ENCODE peak calls at places on chromosomes 13 and 19, in seven cellular contexts. P is body of pancreas, F is C1 segment of cervical spinal cord, V is H9, B is M059J, I is fibroblast of the aortic adventitia, H is NCI-H1092 treated with DMSO at 0.1 percent for 48 hours. X is an unnamed sample.

GRCh38 chr13:106561551-106562170 is 6.3 kb downstream of the ARGLU1 start:
- DNase-seq in F (no peak), H (no peak), V (no peak), B (peak; percentile 15), P (no peak), I (peak; percentile 39), X (peak; percentile 39)

GRCh38 chr13:21076265-21076653 is 14.9 kb upstream of the LATS2 start:
- DNase-seq in H (no peak), B (no peak), I (no peak), F (no peak), P (no peak), V (peak; percentile 52), X (no peak)

GRCh38 chr13:110965755-110966134 is 50.9 kb upstream of the ANKRD10 start:
- DNase-seq in B (no peak), V (no peak), H (no peak), P (no peak), F (no peak), I (no peak), X (no peak)

GRCh38 chr13:77918391-77919261 is at the start of gene EDNRB:
- DNase-seq in B (peak; percentile 16), F (peak; percentile 28), I (peak; percentile 41), V (peak; percentile 62), P (peak; percentile 25), H (peak; percentile 51), X (peak; percentile 26)

GRCh38 chr19:55484571-55485438 is at the start of gene NAT14:
- DNase-seq in B (peak; percentile 71), I (peak; percentile 48), V (peak; percentile 91), F (no peak), H (peak; percentile 50), P (peak; percentile 45), X (peak; percentile 70)

GRCh38 chr13:94548382-94549240 is 47.3 kb downstream of the TGDS start:
- DNase-seq in F (peak; percentile 64), H (peak; percentile 95), B (no peak), P (peak; percentile 59), I (peak; percentile 58), V (peak; percentile 81), X (no peak)

GRCh38 chr19:19538077-19538764 is at the start of gene CILP2:
- DNase-seq in B (no peak), H (no peak), P (no peak), V (peak; percentile 84), F (no peak), I (no peak), X (no peak)

GRCh38 chr19:9219489-9219888 is at the start of gene OR7D4:
- DNase-seq in I (no peak), H (no peak), F (no peak), B (no peak), V (no peak), P (no peak), X (no peak)

GRCh38 chr19:42274065-42274682 is 5.1 kb downstream of the CIC start:
- DNase-seq in F (no peak), P (no peak), I (no peak), H (no peak), V (no peak), B (no peak), X (no peak)

GRCh38 chr13:97944396-97945029 is 9.0 kb upstream of the IPO5 start:
- DNase-seq in V (no peak), P (no peak), B (peak; percentile 47), F (no peak), I (peak; percentile 60), H (no peak), X (no peak)

GRCh38 chr13:79779761-79780160 is 298.8 kb downstream of the NDFIP2 start:
- DNase-seq in B (peak; percentile 48), F (no peak), V (no peak), H (no peak), I (peak; percentile 90), P (peak; percentile 13), X (peak; percentile 53)

GRCh38 chr13:35718084-35718483 is 241.6 kb upstream of the MAB21L1 start:
- DNase-seq in V (no peak), P (no peak), B (no peak), I (no peak), H (no peak), F (no peak), X (no peak)

GRCh38 chr19:42246143-42246868 is 3.9 kb upstream of the GSK3A start:
- DNase-seq in V (peak; percentile 74), B (peak; percentile 76), F (peak; percentile 53), H (peak; percentile 34), I (peak; percentile 81), P (peak; percentile 76), X (peak; percentile 72)

GRCh38 chr19:13977803-13978202 is 25.5 kb downstream of the DCAF15 start:
- DNase-seq in H (no peak), F (no peak), P (no peak), B (no peak), I (no peak), V (no peak), X (no peak)

GRCh38 chr19:44371815-44372480 is 15.5 kb upstream of the ZNF112 start:
- DNase-seq in F (no peak), B (no peak), V (no peak), P (no peak), H (no peak), I (no peak), X (no peak)

GRCh38 chr19:42280761-42281174 is 11.7 kb downstream of the CIC start:
- DNase-seq in P (no peak), B (peak; percentile 55), V (no peak), H (no peak), F (peak; percentile 66), I (no peak), X (no peak)

GRCh38 chr19:8308891-8309291 is 733 bp upstream of the CD320 start:
- DNase-seq in P (peak; percentile 1), H (no peak), F (no peak), V (no peak), B (no peak), I (no peak), X (no peak)

GRCh38 chr19:15403151-15403531 is 15.6 kb downstream of the AKAP8L start:
- DNase-seq in H (no peak), V (no peak), P (no peak), I (no peak), F (no peak), B (no peak), X (no peak)

GRCh38 chr19:13198634-13199033 is 48.4 kb downstream of the IER2 start:
- DNase-seq in P (no peak), V (no peak), B (no peak), H (no peak), F (no peak), I (no peak), X (no peak)

GRCh38 chr19:10975374-10976036 is 14.7 kb downstream of the SMARCA4 start:
- DNase-seq in P (peak; percentile 30), V (no peak), I (peak; percentile 88), B (no peak), H (no peak), F (no peak), X (peak; percentile 30)

GRCh38 chr13:77353980-77354379 is 27.1 kb upstream of the MYCBP2 start:
- DNase-seq in I (no peak), H (no peak), B (no peak), F (no peak), P (no peak), V (no peak), X (no peak)

GRCh38 chr19:28289294-28290063 is 923.5 kb downstream of the UQCRFS1 start:
- DNase-seq in V (no peak), B (no peak), P (peak; percentile 62), I (peak; percentile 30), F (peak; percentile 52), H (peak; percentile 89), X (peak; percentile 68)

GRCh38 chr19:50313812-50314536 is 15.2 kb downstream of the KCNC3 start:
- DNase-seq in P (peak; percentile 22), B (no peak), I (no peak), H (no peak), V (peak; percentile 87), F (no peak), X (no peak)

GRCh38 chr13:112054616-112055015 is 12.3 kb upstream of the SOX1 start:
- DNase-seq in P (no peak), H (no peak), I (no peak), V (no peak), F (no peak), B (no peak), X (no peak)

GRCh38 chr19:36072081-36072480 is 17.4 kb downstream of the WDR62 start:
- DNase-seq in F (no peak), I (no peak), B (no peak), P (no peak), H (no peak), V (no peak), X (no peak)

GRCh38 chr19:709965-710714 is 1.4 kb downstream of the PALM start:
- DNase-seq in H (no peak), I (peak; percentile 30), F (peak; percentile 45), V (no peak), B (no peak), P (no peak), X (no peak)

GRCh38 chr13:100436099-100436498 is 152.5 kb downstream of the GGACT start:
- DNase-seq in P (peak; percentile 51), B (no peak), I (no peak), V (no peak), H (no peak), F (no peak), X (no peak)

GRCh38 chr19:2035590-2035991 is 15.5 kb downstream of the MKNK2 start:
- DNase-seq in F (no peak), V (peak; percentile 83), H (no peak), I (no peak), B (no peak), P (no peak), X (no peak)

GRCh38 chr19:2415281-2415972 is 12.0 kb downstream of the TIMM13 start:
- DNase-seq in V (no peak), I (no peak), B (no peak), H (no peak), F (no peak), P (no peak), X (no peak)

GRCh38 chr13:44107357-44108121 is 227.8 kb downstream of the LACC1 start:
- DNase-seq in F (no peak), H (no peak), P (no peak), V (no peak), I (no peak), B (no peak), X (no peak)

GRCh38 chr19:584240-585001 is 5.3 kb upstream of the HCN2 start:
- DNase-seq in I (peak; percentile 20), B (peak; percentile 20), F (no peak), V (peak; percentile 83), P (peak; percentile 25), H (peak; percentile 32), X (peak; percentile 56)

GRCh38 chr13:101155920-101156319 is 260.4 kb downstream of the NALCN start:
- DNase-seq in P (no peak), B (no peak), I (no peak), F (no peak), H (no peak), V (no peak), X (no peak)

GRCh38 chr13:38951525-38952313 is 38.9 kb downstream of the STOML3 start:
- DNase-seq in P (peak; percentile 64), H (no peak), F (no peak), B (no peak), I (no peak), V (no peak), X (no peak)

GRCh38 chr13:52868190-52868589 is 19.8 kb upstream of the PCDH8 start:
- DNase-seq in H (no peak), B (no peak), F (no peak), I (no peak), P (no peak), V (no peak), X (no peak)

GRCh38 chr19:50796128-50796633 is 6.0 kb downstream of the ACP4 start:
- DNase-seq in V (no peak), B (no peak), H (no peak), P (no peak), F (no peak), I (no peak), X (no peak)

GRCh38 chr13:45696610-45697226 is 5.4 kb upstream of the CBY2 start:
- DNase-seq in F (no peak), B (no peak), V (no peak), H (no peak), I (no peak), P (no peak), X (peak; percentile 28)

GRCh38 chr13:107296804-107297203 is 728.9 kb upstream of the ARGLU1 start:
- DNase-seq in V (no peak), F (no peak), I (peak; percentile 6), H (no peak), P (no peak), B (no peak), X (no peak)

GRCh38 chr13:38366954-38367645 is 17.4 kb downstream of the UFM1 start:
- DNase-seq in F (no peak), B (peak; percentile 71), P (no peak), I (no peak), H (no peak), V (no peak), X (peak; percentile 47)